ENCODE peak calls at places on chromosomes 5 and 9, in seven cellular contexts. P, U, V, A, T, D and Q are unnamed samples.
A peak's percentile ranks its signal among the peaks of the same experiment; 100 is the strongest.

GRCh38 chr5:149170292-149170691 is 29.0 kb downstream of the ABLIM3 start:
- DNase-seq in P (no peak), U (no peak), V (no peak), A (no peak), T (no peak), D (no peak), Q (no peak)

GRCh38 chr5:134092875-134093274 is 21.6 kb upstream of the TCF7 start:
- DNase-seq in P (no peak), U (no peak), V (no peak), A (peak; percentile 55), T (no peak), D (no peak), Q (peak; percentile 66)

GRCh38 chr9:17906204-17906840 is 327.5 kb downstream of the SH3GL2 start:
- DNase-seq in P (no peak), U (no peak), V (no peak), A (peak; percentile 44), T (no peak), D (no peak), Q (no peak)

GRCh38 chr5:175747539-175748060 is 89.7 kb downstream of the HRH2 start:
- DNase-seq in P (no peak), U (no peak), V (no peak), A (no peak), T (no peak), D (no peak), Q (no peak)

GRCh38 chr5:59596586-59597348 is 296.8 kb downstream of the PDE4D start:
- DNase-seq in P (no peak), U (no peak), V (no peak), A (no peak), T (no peak), D (no peak), Q (no peak)

GRCh38 chr5:66356011-66356565 is 212.0 kb downstream of the SREK1 start:
- DNase-seq in P (no peak), U (no peak), V (no peak), A (no peak), T (no peak), D (no peak), Q (no peak)

GRCh38 chr9:38682713-38683112 is 37.2 kb downstream of the FAM240B start:
- DNase-seq in P (no peak), U (no peak), V (peak; percentile 67), A (no peak), T (peak; percentile 36), D (peak; percentile 56), Q (peak; percentile 95)

GRCh38 chr5:108623826-108624225 is 123.9 kb upstream of the FER start:
- DNase-seq in P (no peak), U (no peak), V (no peak), A (no peak), T (no peak), D (no peak), Q (no peak)

GRCh38 chr5:126808619-126809018 is 31.7 kb downstream of the LMNB1 start:
- DNase-seq in P (peak; percentile 7), U (no peak), V (no peak), A (no peak), T (no peak), D (peak; percentile 27), Q (no peak)

GRCh38 chr5:89397096-89397495 is 514.1 kb upstream of the MEF2C start:
- DNase-seq in P (no peak), U (no peak), V (no peak), A (no peak), T (no peak), D (no peak), Q (no peak)

GRCh38 chr9:6675268-6675667 is 29.7 kb upstream of the GLDC start:
- DNase-seq in P (no peak), U (no peak), V (no peak), A (no peak), T (no peak), D (no peak), Q (no peak)

GRCh38 chr5:68049053-68049713 is 166.4 kb upstream of the PIK3R1 start:
- DNase-seq in P (no peak), U (no peak), V (no peak), A (no peak), T (no peak), D (no peak), Q (no peak)

GRCh38 chr9:121839726-121840500 is 188.5 kb downstream of the DAB2IP start:
- DNase-seq in P (no peak), U (no peak), V (no peak), A (no peak), T (no peak), D (no peak), Q (no peak)

GRCh38 chr5:2883771-2884170 is 132.3 kb upstream of the IRX2 start:
- DNase-seq in P (no peak), U (no peak), V (no peak), A (peak; percentile 18), T (no peak), D (no peak), Q (no peak)

GRCh38 chr9:130682490-130683121 is 11.0 kb upstream of the EXOSC2 start:
- DNase-seq in P (peak; percentile 88), U (peak; percentile 86), V (peak; percentile 69), A (peak; percentile 88), T (peak; percentile 67), D (peak; percentile 55), Q (no peak)

GRCh38 chr5:113719549-113719948 is 206.1 kb downstream of the YTHDC2 start:
- DNase-seq in P (no peak), U (no peak), V (no peak), A (no peak), T (no peak), D (no peak), Q (no peak)

DNA sequence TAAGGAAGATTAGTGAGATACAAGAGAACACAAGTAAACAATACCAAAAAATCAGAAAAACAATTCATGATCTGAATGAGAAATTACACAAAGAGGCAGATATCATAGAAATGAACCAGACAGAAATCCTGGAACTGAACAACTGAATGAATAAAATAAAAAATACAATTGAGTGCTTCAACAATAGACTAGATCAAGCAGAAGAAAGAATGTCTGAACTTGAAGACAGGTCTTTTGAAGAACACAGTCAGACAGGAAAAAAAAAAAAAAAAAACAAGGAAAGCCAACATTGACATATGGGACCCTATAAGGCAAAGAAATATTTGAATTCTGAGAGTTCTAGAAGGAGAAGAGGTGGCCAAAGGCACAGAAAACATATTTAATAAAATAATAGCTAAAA is 115.2 kb downstream of the ZDHHC21 start:
- DNase-seq in P (no peak), U (no peak), V (no peak), A (no peak), T (no peak), D (no peak), Q (no peak)
- TF ChIP-seq CTCF in P (no peak), U (no peak), V (no peak), A (no peak), T (no peak), D (no peak), Q (no peak)

DNA sequence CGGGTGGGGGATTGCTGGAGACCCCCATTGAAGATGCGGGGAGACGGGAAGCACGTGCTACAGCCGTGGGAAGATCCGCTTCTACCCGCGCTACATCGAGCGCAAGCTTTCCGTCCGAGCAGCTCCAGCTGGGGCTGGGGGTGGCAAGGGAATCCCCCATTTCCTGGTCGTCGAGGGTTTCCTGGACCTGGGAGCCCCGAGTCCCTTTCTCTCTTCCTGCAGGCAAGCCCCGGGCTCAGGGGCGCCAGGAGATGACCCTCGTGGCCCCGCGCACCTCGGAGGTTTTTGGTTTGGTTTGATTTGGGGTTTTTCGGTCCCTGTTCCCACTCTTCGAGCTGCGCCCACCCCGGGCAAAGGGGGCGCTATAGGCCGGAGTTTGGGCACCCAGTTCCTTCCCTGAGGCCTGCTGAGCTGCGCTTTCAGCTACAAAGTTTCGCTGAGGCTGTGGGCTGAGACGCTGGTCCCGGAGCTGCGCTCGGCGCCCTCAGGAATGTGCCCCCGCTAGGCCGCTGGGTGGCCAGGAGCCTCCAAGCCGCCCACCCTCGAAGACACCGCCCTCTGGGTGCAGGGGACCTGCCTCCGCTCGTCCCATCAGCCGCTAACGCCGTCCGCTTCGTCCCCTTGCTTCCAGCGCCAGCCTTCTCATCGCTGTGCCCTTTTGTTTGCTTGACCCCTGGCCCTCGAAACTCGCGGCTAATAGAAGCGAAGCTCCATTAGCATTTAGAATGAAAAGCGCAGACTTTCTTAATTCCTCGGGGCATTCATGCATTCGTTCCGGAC is 2.9 kb downstream of the NR4A3 start:
- DNase-seq in P (no peak), U (peak; percentile 64), V (no peak), A (peak; percentile 64), T (no peak), D (no peak), Q (no peak)
- TF ChIP-seq CTCF in P (no peak), U (peak; percentile 61), V (no peak), A (peak; percentile 45), T (peak; percentile 65), D (peak; percentile 54), Q (peak; percentile 67)

DNA sequence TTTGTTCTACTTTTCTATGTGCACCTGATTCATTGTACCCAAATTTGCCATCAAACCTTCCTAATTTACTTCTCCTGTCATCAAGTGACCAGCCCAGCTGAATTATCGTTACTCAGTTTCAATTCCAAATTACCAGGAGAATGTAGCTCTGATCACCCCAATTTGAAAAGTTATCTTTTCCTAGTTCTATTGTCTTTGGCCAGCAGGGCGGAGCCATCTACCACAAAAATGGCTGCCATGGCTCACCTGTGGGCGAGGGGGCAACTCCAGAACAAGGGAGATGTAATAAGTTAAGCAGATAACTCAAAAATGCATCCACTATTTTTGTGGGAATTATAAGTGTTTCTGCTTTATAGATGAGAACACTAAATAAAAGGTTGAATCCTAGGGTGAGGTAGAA is 133.8 kb upstream of the MOCS2 start:
- DNase-seq in P (no peak), U (no peak), V (no peak), A (no peak), T (no peak), D (no peak), Q (no peak)
- TF ChIP-seq CTCF in P (no peak), U (no peak), V (no peak), A (no peak), T (no peak), D (no peak), Q (no peak)

GRCh38 chr9:126481862-126482261 is 131.9 kb upstream of the LMX1B start:
- DNase-seq in P (no peak), U (no peak), V (no peak), A (no peak), T (no peak), D (no peak), Q (no peak)

GRCh38 chr9:126483468-126484056 is 130.2 kb upstream of the LMX1B start:
- DNase-seq in P (no peak), U (no peak), V (no peak), A (no peak), T (no peak), D (no peak), Q (no peak)

GRCh38 chr9:126480810-126481209 is 132.9 kb upstream of the LMX1B start:
- DNase-seq in P (no peak), U (no peak), V (no peak), A (no peak), T (no peak), D (no peak), Q (no peak)

GRCh38 chr9:126479515-126479914 is 134.2 kb upstream of the LMX1B start:
- DNase-seq in P (no peak), U (no peak), V (no peak), A (no peak), T (no peak), D (no peak), Q (no peak)

DNA sequence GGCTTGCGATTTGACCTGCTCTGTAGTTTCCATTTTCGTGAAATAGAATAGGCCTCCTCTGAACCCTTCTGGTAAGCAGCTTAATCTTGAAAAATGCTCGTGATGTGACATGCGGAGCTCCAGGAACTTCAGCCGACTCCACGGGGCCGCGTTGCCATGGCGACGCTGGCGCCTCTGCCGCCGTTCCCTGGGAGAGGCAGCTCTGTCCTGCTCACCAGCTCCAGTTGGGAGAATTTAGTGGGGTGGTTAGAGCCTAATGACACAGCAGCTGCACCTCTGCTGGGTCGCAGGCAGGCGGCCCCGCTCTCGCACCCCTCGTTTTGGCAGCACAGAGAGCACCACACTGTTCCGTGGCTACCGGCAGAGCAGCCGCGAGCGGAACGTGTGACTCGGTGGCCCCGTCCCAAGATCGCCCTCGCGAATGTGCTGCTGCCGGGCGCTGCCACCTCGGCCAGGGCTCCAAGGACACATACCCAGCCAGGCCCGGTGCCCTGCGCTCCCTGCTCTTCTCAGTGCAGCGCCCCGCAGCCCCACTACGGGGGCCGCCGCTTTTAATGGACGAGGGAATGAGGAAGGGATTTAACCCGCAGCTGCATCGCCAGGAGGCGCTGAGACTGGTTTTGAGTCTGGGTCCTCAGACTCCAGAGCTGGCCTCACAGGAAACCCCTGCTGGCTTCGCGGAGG is 131.2 kb upstream of the LMX1B start:
- DNase-seq in P (peak; percentile 76), U (peak; percentile 61), V (no peak), A (no peak), T (no peak), D (no peak), Q (no peak)
- TF ChIP-seq CTCF in P (no peak), U (no peak), V (no peak), A (no peak), T (no peak), D (no peak), Q (no peak)